ENCODE peak calls at places on chromosomes 5 and 9, in six cellular contexts. C is GM12865; S is nephron progenitor cell; G is CD8-positive, alpha-beta T cell; L is colonic mucosa; Y is psoas muscle. Q is an unnamed sample.

GRCh38 chr5:23234153-23234729 is 273.2 kb upstream of the PRDM9 start:
- DNase-seq in C (no peak), S (no peak), G (no peak), L (no peak), Y (no peak), Q (no peak)

GRCh38 chr5:14683906-14684455 is 19.5 kb downstream of the OTULIN start:
- DNase-seq in C (no peak), S (no peak), G (no peak), L (no peak), Y (no peak), Q (no peak)

GRCh38 chr9:137370865-137371520 is 52.0 kb downstream of the EXD3 start:
- DNase-seq in C (no peak), S (peak), G (no peak), L (no peak), Y (peak), Q (peak)

GRCh38 chr5:68554566-68555279 is 339.2 kb downstream of the PIK3R1 start:
- DNase-seq in C (no peak), S (no peak), G (no peak), L (peak), Y (peak), Q (no peak)

GRCh38 chr5:73218552-73219171 is 45.7 kb downstream of the TMEM174 start:
- DNase-seq in C (no peak), S (no peak), G (no peak), L (no peak), Y (no peak), Q (no peak)

GRCh38 chr5:68452286-68452685 is 236.7 kb downstream of the PIK3R1 start:
- DNase-seq in C (no peak), S (no peak), G (no peak), L (no peak), Y (no peak), Q (no peak)

GRCh38 chr5:63697811-63698210 is 264.4 kb downstream of the HTR1A start:
- DNase-seq in C (no peak), S (no peak), G (no peak), L (no peak), Y (no peak), Q (no peak)

GRCh38 chr5:140295414-140295813 is 7.5 kb downstream of the PFDN1 start:
- DNase-seq in C (peak), S (no peak), G (no peak), L (peak), Y (no peak), Q (no peak)

GRCh38 chr5:43601454-43602260 is 1.3 kb upstream of the NNT start:
- DNase-seq in C (peak), S (no peak), G (no peak), L (no peak), Y (no peak), Q (no peak)

GRCh38 chr9:114786251-114786650 is 19.6 kb downstream of the TNFSF15 start:
- DNase-seq in C (no peak), S (no peak), G (no peak), L (no peak), Y (no peak), Q (no peak)

GRCh38 chr9:90107021-90107771 is 502.4 kb downstream of the GADD45G start:
- DNase-seq in C (no peak), S (no peak), G (no peak), L (peak), Y (peak), Q (no peak)

GRCh38 chr9:110370316-110370715 is 32.7 kb upstream of the TXNDC8 start:
- DNase-seq in C (no peak), S (no peak), G (no peak), L (no peak), Y (no peak), Q (no peak)

GRCh38 chr5:98308231-98308630 is 465.2 kb upstream of the RGMB start:
- DNase-seq in C (no peak), S (no peak), G (no peak), L (no peak), Y (no peak), Q (no peak)

GRCh38 chr9:36603006-36603405 is 30.3 kb downstream of the MELK start:
- DNase-seq in C (peak), S (no peak), G (no peak), L (no peak), Y (no peak), Q (no peak)

GRCh38 chr9:36592801-36593583 is 20.3 kb downstream of the MELK start:
- DNase-seq in C (no peak), S (no peak), G (no peak), L (no peak), Y (no peak), Q (no peak)

GRCh38 chr9:36598281-36598680 is 25.6 kb downstream of the MELK start:
- DNase-seq in C (no peak), S (no peak), G (no peak), L (no peak), Y (no peak), Q (no peak)

GRCh38 chr9:36594228-36594627 is 21.5 kb downstream of the MELK start:
- DNase-seq in C (no peak), S (no peak), G (no peak), L (no peak), Y (no peak), Q (no peak)

DNA sequence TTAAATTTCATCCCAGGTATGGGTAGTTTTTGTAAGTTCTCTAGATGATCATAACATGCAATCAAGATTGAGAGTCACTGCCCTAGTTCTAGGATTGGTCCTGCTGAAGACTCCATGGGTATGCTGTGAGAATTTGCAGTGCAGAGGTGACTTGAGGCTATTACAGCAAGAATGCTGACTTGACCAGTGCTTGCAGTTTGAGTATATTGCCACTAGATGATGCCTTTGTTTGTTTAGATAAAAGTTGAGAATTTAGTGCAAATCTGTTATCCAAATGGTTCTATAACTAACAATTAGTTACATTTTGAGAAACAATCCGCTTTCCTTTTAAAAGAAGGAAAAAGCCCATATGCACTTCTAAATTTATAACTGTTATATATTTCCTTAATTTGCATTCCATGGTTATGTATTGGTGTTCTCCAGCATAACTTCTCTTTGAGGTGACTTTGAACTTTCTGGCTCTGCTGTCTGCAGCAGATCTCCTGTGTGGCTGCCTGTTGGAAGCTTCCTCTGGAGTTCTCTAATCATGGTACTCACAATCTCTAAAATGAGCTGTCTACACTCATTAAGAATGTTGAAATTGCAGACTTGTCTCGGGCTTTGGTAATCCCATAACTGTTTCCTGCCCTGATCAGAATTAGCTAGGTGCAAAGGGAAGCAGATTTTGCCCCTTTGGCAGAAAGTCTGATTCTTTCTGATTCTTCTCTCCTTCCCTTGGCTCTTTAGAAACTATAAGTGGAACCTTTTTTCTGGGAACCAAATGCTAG is 24.9 kb downstream of the MELK start:
- DNase-seq in C (peak), S (no peak), G (no peak), L (no peak), Y (no peak), Q (no peak)
- TF ChIP-seq CTCF in C (peak), S (peak), G (peak), L (peak), Y (peak), Q (peak)

GRCh38 chr5:146880985-146881384 is 2.4 kb upstream of the PPP2R2B start:
- DNase-seq in C (no peak), S (no peak), G (no peak), L (no peak), Y (no peak), Q (no peak)

GRCh38 chr5:146877178-146877681 is 1.3 kb downstream of the PPP2R2B start:
- DNase-seq in C (no peak), S (no peak), G (no peak), L (no peak), Y (no peak), Q (no peak)

GRCh38 chr5:146883496-146883895 is 4.9 kb upstream of the PPP2R2B start:
- DNase-seq in C (no peak), S (no peak), G (no peak), L (no peak), Y (no peak), Q (no peak)

GRCh38 chr5:146877783-146878470 is 630 bp downstream of the PPP2R2B start:
- DNase-seq in C (no peak), S (peak), G (no peak), L (no peak), Y (peak), Q (peak)

GRCh38 chr5:146878471-146879172 is at the start of gene PPP2R2B:
- DNase-seq in C (no peak), S (peak), G (peak), L (no peak), Y (peak), Q (peak)
- TF ChIP-seq CTCF in C (no peak), S (no peak), G (no peak), L (no peak), Y (no peak), Q (no peak)

GRCh38 chr9:128022886-128023285 is 42.1 kb upstream of the EEIG1 start:
- DNase-seq in C (no peak), S (no peak), G (no peak), L (no peak), Y (no peak), Q (no peak)
- TF ChIP-seq CTCF in C (no peak), S (no peak), G (no peak), L (no peak), Y (no peak), Q (no peak)

GRCh38 chr9:108047264-108047663 is 557.7 kb upstream of the KLF4 start:
- DNase-seq in C (no peak), S (no peak), G (no peak), L (no peak), Y (no peak), Q (no peak)
- TF ChIP-seq CTCF in C (no peak), S (no peak), G (no peak), L (no peak), Y (no peak), Q (no peak)

DNA sequence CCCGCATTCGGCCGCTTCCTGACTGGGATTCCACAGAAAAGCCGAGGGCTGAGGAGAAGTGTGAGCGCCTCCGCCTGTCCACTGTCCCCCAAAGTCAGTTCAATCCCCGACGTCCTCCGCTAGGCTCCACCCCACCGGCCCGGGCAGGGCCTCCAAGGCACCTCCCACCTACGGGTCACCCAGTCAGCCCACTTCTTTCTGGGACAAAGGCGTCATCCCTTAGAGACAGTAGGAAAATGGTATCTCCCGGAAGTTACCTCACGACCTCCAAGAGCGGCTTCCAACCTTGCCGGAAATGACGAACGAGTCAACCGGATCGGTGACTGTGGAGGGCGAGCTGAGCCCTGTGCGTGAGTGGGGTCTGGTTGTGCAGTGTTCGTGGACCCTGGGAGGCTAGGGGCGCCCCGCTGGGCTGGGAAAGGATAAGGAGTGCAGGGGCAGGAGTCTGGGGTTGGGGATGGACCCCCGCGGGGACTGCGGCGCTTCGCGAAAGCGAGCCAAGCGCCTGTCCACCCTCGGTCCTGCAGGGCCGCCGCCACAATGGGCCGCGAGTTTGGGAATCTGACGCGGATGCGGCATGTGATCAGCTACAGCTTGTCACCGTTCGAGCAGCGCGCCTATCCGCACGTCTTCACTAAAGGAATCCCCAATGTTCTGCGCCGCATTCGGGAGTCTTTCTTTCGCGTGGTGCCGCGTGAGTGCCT is at the start of the genes GDF9 and UQCRQ:
- DNase-seq in C (peak), S (peak), G (peak), L (peak), Y (peak), Q (peak)
- TF ChIP-seq CTCF in C (no peak), S (no peak), G (no peak), L (no peak), Y (peak), Q (no peak)

DNA sequence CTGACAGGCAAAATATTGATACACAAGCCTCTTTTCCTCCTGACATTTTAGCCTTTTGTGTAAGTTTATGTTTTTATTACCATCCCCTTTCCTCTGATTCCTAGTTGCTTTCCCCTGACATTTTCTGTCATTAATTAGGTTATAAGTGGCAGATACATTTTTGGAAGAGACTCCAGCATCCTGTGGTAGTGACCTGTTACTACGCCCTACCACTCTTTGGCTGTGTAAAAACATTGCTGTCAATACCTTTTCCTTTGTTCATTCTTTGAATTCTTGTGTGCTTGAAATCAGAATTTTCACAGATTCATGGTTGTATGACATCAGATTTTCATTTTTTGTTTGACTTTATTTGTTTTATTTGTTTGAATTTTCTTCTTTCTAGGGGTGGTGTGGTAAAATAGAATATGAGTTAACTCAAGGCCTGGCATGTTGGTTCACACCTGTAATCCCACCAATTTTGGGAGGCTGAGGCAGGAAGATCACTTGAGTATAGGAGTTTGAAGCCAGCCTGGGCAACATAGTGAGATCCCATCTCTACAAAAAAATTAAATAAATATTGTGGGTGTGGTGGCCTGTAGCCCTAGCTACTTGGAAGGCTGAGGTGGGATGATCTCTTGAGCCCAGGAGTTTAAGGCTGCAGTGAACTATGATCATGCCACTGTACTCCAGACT is 43.4 kb downstream of the UBE2R2 start:
- DNase-seq in C (no peak), S (no peak), G (no peak), L (no peak), Y (no peak), Q (no peak)
- TF ChIP-seq CTCF in C (no peak), S (peak), G (no peak), L (no peak), Y (no peak), Q (peak)

DNA sequence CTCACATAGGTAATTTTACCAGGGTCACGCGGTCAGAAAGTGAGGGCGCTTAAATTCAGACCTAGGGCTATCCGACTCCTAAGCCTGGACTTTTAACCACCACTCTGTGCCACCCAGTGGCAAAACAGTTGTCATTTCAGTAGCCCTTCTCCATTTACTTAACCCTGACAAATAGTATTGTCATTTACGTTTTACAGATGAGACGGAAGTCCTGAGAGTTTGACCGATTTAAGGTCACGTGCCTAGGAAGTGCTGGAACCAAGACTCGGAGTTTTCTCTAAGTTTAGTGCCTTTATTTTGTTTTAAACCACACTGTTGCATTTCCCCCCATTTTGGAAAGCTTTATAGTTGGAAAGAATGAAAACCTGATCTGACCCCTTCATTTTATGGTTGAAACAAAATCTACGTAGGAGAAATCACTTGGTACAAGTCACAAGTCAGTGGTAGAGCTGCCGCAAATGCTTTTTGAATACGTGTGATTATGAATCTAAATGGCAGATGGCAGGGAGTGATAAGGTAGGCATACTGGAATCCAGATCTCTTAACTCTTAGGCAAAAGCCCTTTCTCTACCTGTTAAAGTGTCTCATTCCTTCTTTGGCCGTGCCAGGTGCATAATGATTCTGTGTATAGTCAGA is 701 bp downstream of the MRRF start:
- DNase-seq in C (peak), S (peak), G (no peak), L (peak), Y (no peak), Q (no peak)
- TF ChIP-seq CTCF in C (no peak), S (no peak), G (no peak), L (no peak), Y (peak), Q (no peak)

GRCh38 chr9:121561385-121562222 is 62.0 kb upstream of the GGTA1 start:
- DNase-seq in C (no peak), S (no peak), G (no peak), L (no peak), Y (no peak), Q (no peak)
- TF ChIP-seq CTCF in C (no peak), S (no peak), G (no peak), L (no peak), Y (no peak), Q (no peak)

GRCh38 chr5:74945561-74946165 is 79.5 kb upstream of the FAM169A start:
- DNase-seq in C (peak), S (no peak), G (no peak), L (no peak), Y (no peak), Q (no peak)
- TF ChIP-seq CTCF in C (no peak), S (no peak), G (no peak), L (no peak), Y (no peak), Q (no peak)